ENCODE peak calls at places on chromosomes 6 and 20, in ten cellular contexts. One of them, this sample, is unnamed.

GRCh38 chr20:39775110-39775509 is 813.0 kb downstream of the DHX35 start:
- DNase-seq in MCF 10A: peak; percentile 91
- DNase-seq in D721Med: no peak
- DNase-seq in B cell: no peak
- DNase-seq in GM06990: no peak
- DNase-seq in uterus: peak; percentile 41
- DNase-seq in gastrocnemius medialis: peak; percentile 48
- DNase-seq in transverse colon: no peak
- DNase-seq in brain microvascular endothelial cell: peak; percentile 40
- DNase-seq in AG04449: peak; percentile 5
- DNase-seq in this sample: no peak

GRCh38 chr6:13614126-13614925 is 809 bp upstream of the NOL7 start:
- DNase-seq in MCF 10A: peak; percentile 54
- DNase-seq in D721Med: no peak
- DNase-seq in B cell: no peak
- DNase-seq in GM06990: no peak
- DNase-seq in uterus: no peak
- DNase-seq in gastrocnemius medialis: peak; percentile 14
- DNase-seq in transverse colon: peak; percentile 59
- DNase-seq in brain microvascular endothelial cell: peak; percentile 27
- DNase-seq in AG04449: no peak
- DNase-seq in this sample: peak; percentile 77

GRCh38 chr20:25275813-25276532 is 28.1 kb downstream of the PYGB start:
- DNase-seq in MCF 10A: no peak
- DNase-seq in D721Med: no peak
- DNase-seq in B cell: no peak
- DNase-seq in GM06990: no peak
- DNase-seq in uterus: peak; percentile 5
- DNase-seq in gastrocnemius medialis: no peak
- DNase-seq in transverse colon: no peak
- DNase-seq in brain microvascular endothelial cell: no peak
- DNase-seq in AG04449: no peak
- DNase-seq in this sample: no peak

GRCh38 chr6:57135885-57136284 is 36.2 kb upstream of the BAG2 start:
- DNase-seq in MCF 10A: no peak
- DNase-seq in D721Med: no peak
- DNase-seq in B cell: no peak
- DNase-seq in GM06990: no peak
- DNase-seq in uterus: no peak
- DNase-seq in gastrocnemius medialis: no peak
- DNase-seq in transverse colon: no peak
- DNase-seq in brain microvascular endothelial cell: no peak
- DNase-seq in AG04449: no peak
- DNase-seq in this sample: no peak

GRCh38 chr20:63704749-63705117 is 3.0 kb downstream of the ARFRP1 start:
- DNase-seq in MCF 10A: no peak
- DNase-seq in D721Med: no peak
- DNase-seq in B cell: peak; percentile 20
- DNase-seq in GM06990: no peak
- DNase-seq in uterus: no peak
- DNase-seq in gastrocnemius medialis: no peak
- DNase-seq in transverse colon: no peak
- DNase-seq in brain microvascular endothelial cell: no peak
- DNase-seq in AG04449: no peak
- DNase-seq in this sample: no peak

GRCh38 chr6:165605901-165606739 is 56.9 kb downstream of the PDE10A start:
- DNase-seq in MCF 10A: no peak
- DNase-seq in D721Med: no peak
- DNase-seq in B cell: no peak
- DNase-seq in GM06990: no peak
- DNase-seq in uterus: no peak
- DNase-seq in gastrocnemius medialis: no peak
- DNase-seq in transverse colon: no peak
- DNase-seq in brain microvascular endothelial cell: no peak
- DNase-seq in AG04449: no peak
- DNase-seq in this sample: no peak

GRCh38 chr6:16316741-16317251 is 78.4 kb downstream of the GMPR start:
- DNase-seq in MCF 10A: peak; percentile 49
- DNase-seq in D721Med: no peak
- DNase-seq in B cell: peak; percentile 51
- DNase-seq in GM06990: no peak
- DNase-seq in uterus: no peak
- DNase-seq in gastrocnemius medialis: no peak
- DNase-seq in transverse colon: no peak
- DNase-seq in brain microvascular endothelial cell: peak; percentile 44
- DNase-seq in AG04449: no peak
- DNase-seq in this sample: peak; percentile 63

GRCh38 chr6:44051516-44051915 is 75.7 kb downstream of the MRPL14 start:
- DNase-seq in MCF 10A: peak; percentile 87
- DNase-seq in D721Med: no peak
- DNase-seq in B cell: no peak
- DNase-seq in GM06990: no peak
- DNase-seq in uterus: peak; percentile 61
- DNase-seq in gastrocnemius medialis: no peak
- DNase-seq in transverse colon: no peak
- DNase-seq in brain microvascular endothelial cell: peak; percentile 80
- DNase-seq in AG04449: no peak
- DNase-seq in this sample: no peak

GRCh38 chr6:137167702-137168377 is 5.6 kb downstream of the IL22RA2 start:
- DNase-seq in MCF 10A: no peak
- DNase-seq in D721Med: no peak
- DNase-seq in B cell: no peak
- DNase-seq in GM06990: peak; percentile 40
- DNase-seq in uterus: no peak
- DNase-seq in gastrocnemius medialis: no peak
- DNase-seq in transverse colon: no peak
- DNase-seq in brain microvascular endothelial cell: no peak
- DNase-seq in AG04449: no peak
- DNase-seq in this sample: no peak

GRCh38 chr6:137162692-137163303 is 10.6 kb downstream of the IL22RA2 start:
- DNase-seq in MCF 10A: no peak
- DNase-seq in D721Med: no peak
- DNase-seq in B cell: no peak
- DNase-seq in GM06990: no peak
- DNase-seq in uterus: no peak
- DNase-seq in gastrocnemius medialis: no peak
- DNase-seq in transverse colon: no peak
- DNase-seq in brain microvascular endothelial cell: no peak
- DNase-seq in AG04449: no peak
- DNase-seq in this sample: no peak

GRCh38 chr6:137163732-137164318 is 9.6 kb downstream of the IL22RA2 start:
- DNase-seq in MCF 10A: no peak
- DNase-seq in D721Med: no peak
- DNase-seq in B cell: no peak
- DNase-seq in GM06990: no peak
- DNase-seq in uterus: no peak
- DNase-seq in gastrocnemius medialis: no peak
- DNase-seq in transverse colon: no peak
- DNase-seq in brain microvascular endothelial cell: no peak
- DNase-seq in AG04449: no peak
- DNase-seq in this sample: no peak

GRCh38 chr6:137166247-137167098 is 7.0 kb downstream of the IL22RA2 start:
- DNase-seq in MCF 10A: no peak
- DNase-seq in D721Med: no peak
- DNase-seq in B cell: no peak
- DNase-seq in GM06990: no peak
- DNase-seq in uterus: no peak
- DNase-seq in gastrocnemius medialis: no peak
- DNase-seq in transverse colon: no peak
- DNase-seq in brain microvascular endothelial cell: no peak
- DNase-seq in AG04449: no peak
- DNase-seq in this sample: peak; percentile 25

DNA sequence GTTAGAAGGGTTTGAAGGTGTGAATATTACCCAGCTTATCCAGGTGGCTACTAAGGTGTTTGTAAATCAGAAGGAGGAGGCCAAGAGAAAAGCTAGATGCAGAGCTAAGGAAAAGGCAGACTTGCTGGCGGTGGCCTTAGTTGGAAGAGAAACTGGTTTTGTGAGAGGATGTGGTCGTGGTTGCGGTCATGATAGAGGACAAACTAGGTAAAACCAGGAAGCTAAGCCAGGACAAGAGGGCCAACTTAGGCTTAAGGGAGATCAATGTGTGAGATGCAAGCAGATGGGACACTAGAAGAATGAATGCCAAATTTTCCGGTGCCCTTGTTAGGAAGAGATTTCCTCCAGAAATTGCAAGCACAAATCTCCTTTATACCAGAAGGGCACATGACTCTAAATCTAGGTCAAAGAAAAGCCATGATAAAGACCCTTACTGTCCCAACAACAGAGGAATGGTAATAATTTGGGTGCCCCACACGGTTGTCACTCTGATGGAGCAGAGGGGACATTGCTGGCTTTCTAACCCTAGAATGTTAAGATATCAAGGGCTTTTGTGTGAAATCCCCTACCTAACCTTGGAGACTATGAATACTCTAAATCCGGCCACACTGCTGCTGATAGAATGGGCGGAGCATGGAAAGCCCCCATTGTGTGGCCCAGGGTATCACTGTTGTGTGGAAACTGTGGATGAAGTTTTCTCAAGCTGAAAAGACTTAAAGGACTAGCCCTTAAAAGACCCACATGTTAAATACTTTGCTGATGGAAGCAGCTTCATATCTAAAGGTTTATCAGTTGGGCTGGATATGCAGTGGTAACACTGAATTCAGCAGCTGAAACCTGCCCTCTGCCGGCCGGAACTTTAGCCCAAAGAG is 7.8 kb downstream of the IL22RA2 start:
- DNase-seq in MCF 10A: peak; percentile 72
- DNase-seq in D721Med: no peak
- DNase-seq in B cell: no peak
- DNase-seq in GM06990: peak; percentile 66
- DNase-seq in uterus: no peak
- DNase-seq in gastrocnemius medialis: no peak
- DNase-seq in transverse colon: peak; percentile 59
- DNase-seq in brain microvascular endothelial cell: no peak
- DNase-seq in AG04449: no peak
- DNase-seq in this sample: peak; percentile 85
- TF ChIP-seq CTCF in MCF 10A: peak; percentile 58
- TF ChIP-seq CTCF in D721Med: no peak
- TF ChIP-seq CTCF in B cell: no peak
- TF ChIP-seq CTCF in GM06990: peak; percentile 72
- TF ChIP-seq CTCF in uterus: no peak
- TF ChIP-seq CTCF in gastrocnemius medialis: no peak
- TF ChIP-seq CTCF in transverse colon: no peak
- TF ChIP-seq CTCF in brain microvascular endothelial cell: no peak
- TF ChIP-seq CTCF in AG04449: no peak
- TF ChIP-seq CTCF in this sample: peak; percentile 25

DNA sequence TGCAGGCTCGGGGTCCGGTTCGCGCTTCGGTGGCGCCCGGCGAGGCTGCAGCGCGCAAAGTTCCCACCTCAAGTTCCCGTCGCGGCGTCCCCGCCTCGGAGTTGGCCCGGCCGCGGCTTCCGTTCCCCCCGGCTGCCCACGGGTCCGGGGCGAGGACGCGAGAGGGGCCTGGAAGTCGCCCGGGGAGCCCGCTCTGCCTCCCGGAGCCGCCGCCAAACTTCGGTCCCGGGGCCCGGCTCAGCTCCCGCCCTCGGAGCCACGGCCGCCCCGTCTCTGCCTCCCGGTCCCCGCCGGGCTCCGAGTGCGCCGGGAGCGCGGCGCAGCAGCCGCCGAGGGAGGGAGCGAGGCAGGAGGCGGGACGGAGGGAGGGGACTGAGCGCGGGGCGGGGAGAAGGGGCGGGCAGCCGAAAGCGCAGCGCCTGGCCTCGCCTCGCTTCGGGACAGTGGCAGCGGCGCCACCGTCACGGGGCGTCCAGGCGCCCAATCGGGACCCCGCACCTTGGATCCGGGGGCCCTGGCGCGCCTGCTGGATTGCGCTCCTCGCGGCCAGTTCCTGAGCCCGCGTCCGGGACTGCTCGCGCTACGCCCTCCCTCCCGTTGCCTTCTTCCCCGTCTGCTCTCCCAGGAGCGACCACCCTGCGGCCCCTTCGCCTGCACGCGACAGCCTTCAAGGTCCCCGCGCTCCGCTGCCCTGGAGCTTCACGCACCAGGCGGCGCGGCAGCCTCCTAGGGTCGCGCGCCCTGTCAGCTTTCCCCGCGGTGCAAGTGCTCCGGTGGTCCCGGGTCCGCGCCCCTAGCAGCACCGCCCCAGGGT is at the start of gene KCNG1:
- DNase-seq in MCF 10A: peak; percentile 77
- DNase-seq in D721Med: no peak
- DNase-seq in B cell: peak; percentile 90
- DNase-seq in GM06990: peak; percentile 24
- DNase-seq in uterus: peak; percentile 62
- DNase-seq in gastrocnemius medialis: no peak
- DNase-seq in transverse colon: peak; percentile 81
- DNase-seq in brain microvascular endothelial cell: peak; percentile 63
- DNase-seq in AG04449: no peak
- DNase-seq in this sample: peak; percentile 72
- TF ChIP-seq CTCF in MCF 10A: no peak
- TF ChIP-seq CTCF in D721Med: no peak
- TF ChIP-seq CTCF in B cell: no peak
- TF ChIP-seq CTCF in GM06990: no peak
- TF ChIP-seq CTCF in uterus: no peak
- TF ChIP-seq CTCF in gastrocnemius medialis: no peak
- TF ChIP-seq CTCF in transverse colon: no peak
- TF ChIP-seq CTCF in brain microvascular endothelial cell: peak; percentile 4
- TF ChIP-seq CTCF in AG04449: no peak
- TF ChIP-seq CTCF in this sample: no peak

GRCh38 chr6:148698671-148699180 is 48.1 kb upstream of the UST start:
- DNase-seq in MCF 10A: no peak
- DNase-seq in D721Med: no peak
- DNase-seq in B cell: no peak
- DNase-seq in GM06990: no peak
- DNase-seq in uterus: no peak
- DNase-seq in gastrocnemius medialis: no peak
- DNase-seq in transverse colon: no peak
- DNase-seq in brain microvascular endothelial cell: no peak
- DNase-seq in AG04449: no peak
- DNase-seq in this sample: no peak

GRCh38 chr6:148697895-148698440 is 48.9 kb upstream of the UST start:
- DNase-seq in MCF 10A: no peak
- DNase-seq in D721Med: no peak
- DNase-seq in B cell: no peak
- DNase-seq in GM06990: no peak
- DNase-seq in uterus: no peak
- DNase-seq in gastrocnemius medialis: no peak
- DNase-seq in transverse colon: no peak
- DNase-seq in brain microvascular endothelial cell: no peak
- DNase-seq in AG04449: no peak
- DNase-seq in this sample: no peak

GRCh38 chr6:148701393-148701774 is 45.4 kb upstream of the UST start:
- DNase-seq in MCF 10A: no peak
- DNase-seq in D721Med: no peak
- DNase-seq in B cell: no peak
- DNase-seq in GM06990: no peak
- DNase-seq in uterus: no peak
- DNase-seq in gastrocnemius medialis: no peak
- DNase-seq in transverse colon: no peak
- DNase-seq in brain microvascular endothelial cell: no peak
- DNase-seq in AG04449: no peak
- DNase-seq in this sample: no peak

GRCh38 chr6:148700713-148701392 is 46.0 kb upstream of the UST start:
- DNase-seq in MCF 10A: peak; percentile 43
- DNase-seq in D721Med: no peak
- DNase-seq in B cell: peak; percentile 70
- DNase-seq in GM06990: no peak
- DNase-seq in uterus: no peak
- DNase-seq in gastrocnemius medialis: no peak
- DNase-seq in transverse colon: peak; percentile 11
- DNase-seq in brain microvascular endothelial cell: peak; percentile 31
- DNase-seq in AG04449: no peak
- DNase-seq in this sample: peak; percentile 32

DNA sequence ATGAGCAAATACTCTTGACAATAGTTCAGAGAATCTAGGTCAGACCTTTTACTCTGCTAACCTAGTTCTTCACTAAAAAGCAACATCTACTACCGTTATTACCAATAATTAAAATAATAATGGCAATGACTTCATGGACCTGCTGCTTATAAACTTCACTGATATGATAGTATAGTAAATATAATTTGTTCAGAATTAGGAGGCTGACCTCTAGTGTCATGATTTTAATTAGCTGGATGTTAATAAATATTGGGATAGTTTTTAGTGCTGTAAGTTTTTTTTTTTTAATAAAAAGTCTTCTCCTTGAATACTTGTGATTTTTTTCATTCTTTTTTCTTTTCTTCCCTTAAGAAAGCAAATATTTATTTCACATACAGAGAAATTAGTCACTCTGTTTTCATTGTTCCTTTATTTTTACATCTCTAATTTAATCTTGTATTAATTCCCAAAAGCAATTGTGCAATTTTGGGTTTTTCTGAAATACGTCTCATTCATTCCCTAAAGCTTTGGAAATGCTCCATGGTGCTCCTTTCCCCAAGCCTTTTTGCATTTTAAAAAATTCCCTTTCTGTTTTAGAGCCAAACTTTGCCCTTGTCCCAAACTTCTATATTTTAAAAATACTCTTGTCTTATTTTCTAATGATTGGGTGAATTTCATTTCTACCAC is 46.6 kb upstream of the UST start:
- DNase-seq in MCF 10A: peak; percentile 39
- DNase-seq in D721Med: no peak
- DNase-seq in B cell: peak; percentile 35
- DNase-seq in GM06990: no peak
- DNase-seq in uterus: no peak
- DNase-seq in gastrocnemius medialis: no peak
- DNase-seq in transverse colon: no peak
- DNase-seq in brain microvascular endothelial cell: no peak
- DNase-seq in AG04449: no peak
- DNase-seq in this sample: no peak
- TF ChIP-seq CTCF in MCF 10A: no peak
- TF ChIP-seq CTCF in D721Med: no peak
- TF ChIP-seq CTCF in B cell: no peak
- TF ChIP-seq CTCF in GM06990: no peak
- TF ChIP-seq CTCF in uterus: no peak
- TF ChIP-seq CTCF in gastrocnemius medialis: no peak
- TF ChIP-seq CTCF in transverse colon: no peak
- TF ChIP-seq CTCF in brain microvascular endothelial cell: no peak
- TF ChIP-seq CTCF in AG04449: no peak
- TF ChIP-seq CTCF in this sample: no peak

GRCh38 chr20:62306440-62307187 is 3.8 kb downstream of the ADRM1 start:
- DNase-seq in MCF 10A: no peak
- DNase-seq in D721Med: no peak
- DNase-seq in B cell: no peak
- DNase-seq in GM06990: no peak
- DNase-seq in uterus: no peak
- DNase-seq in gastrocnemius medialis: no peak
- DNase-seq in transverse colon: no peak
- DNase-seq in brain microvascular endothelial cell: no peak
- DNase-seq in AG04449: no peak
- DNase-seq in this sample: no peak

GRCh38 chr20:62305765-62306431 is 3.1 kb downstream of the ADRM1 start:
- DNase-seq in MCF 10A: no peak
- DNase-seq in D721Med: no peak
- DNase-seq in B cell: no peak
- DNase-seq in GM06990: no peak
- DNase-seq in uterus: no peak
- DNase-seq in gastrocnemius medialis: no peak
- DNase-seq in transverse colon: no peak
- DNase-seq in brain microvascular endothelial cell: no peak
- DNase-seq in AG04449: no peak
- DNase-seq in this sample: no peak

GRCh38 chr20:62304331-62305148 is 1.7 kb downstream of the ADRM1 start:
- DNase-seq in MCF 10A: peak; percentile 40
- DNase-seq in D721Med: no peak
- DNase-seq in B cell: no peak
- DNase-seq in GM06990: no peak
- DNase-seq in uterus: no peak
- DNase-seq in gastrocnemius medialis: no peak
- DNase-seq in transverse colon: no peak
- DNase-seq in brain microvascular endothelial cell: no peak
- DNase-seq in AG04449: no peak
- DNase-seq in this sample: no peak

GRCh38 chr20:62303327-62304226 is 780 bp downstream of the ADRM1 start:
- DNase-seq in MCF 10A: peak; percentile 48
- DNase-seq in D721Med: no peak
- DNase-seq in B cell: no peak
- DNase-seq in GM06990: peak; percentile 41
- DNase-seq in uterus: peak; percentile 17
- DNase-seq in gastrocnemius medialis: no peak
- DNase-seq in transverse colon: peak; percentile 23
- DNase-seq in brain microvascular endothelial cell: no peak
- DNase-seq in AG04449: no peak
- DNase-seq in this sample: peak; percentile 60

DNA sequence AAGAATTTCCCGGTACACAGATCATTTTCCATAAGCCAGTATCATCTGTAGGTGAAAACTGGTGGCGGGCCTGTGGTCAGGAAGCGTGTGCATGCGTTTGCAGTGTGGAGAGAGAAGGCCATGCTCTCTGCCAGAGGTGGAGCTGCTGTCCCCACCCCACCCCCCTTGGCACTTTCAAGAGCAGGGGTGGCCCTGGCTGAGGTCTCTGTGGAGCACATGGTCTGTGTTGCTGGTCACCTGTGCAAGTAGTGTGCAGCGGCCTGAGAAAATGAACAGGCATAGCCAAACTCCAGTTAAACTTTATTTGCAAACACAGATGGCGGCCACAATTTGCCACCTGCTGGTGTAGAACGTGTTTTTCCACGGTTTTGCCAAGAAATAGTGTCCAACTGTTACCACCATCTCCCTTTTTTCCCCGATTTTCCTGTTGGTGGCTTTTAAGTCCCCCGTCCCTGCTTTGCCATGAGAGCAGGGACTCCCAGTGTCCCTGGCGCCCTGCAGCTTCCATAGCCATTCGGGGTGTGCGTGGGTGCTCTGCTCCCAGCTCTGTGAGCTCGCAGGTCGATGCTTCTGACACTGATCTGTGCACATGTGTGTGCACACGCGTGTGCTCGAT is 2.5 kb downstream of the ADRM1 start:
- DNase-seq in MCF 10A: no peak
- DNase-seq in D721Med: no peak
- DNase-seq in B cell: no peak
- DNase-seq in GM06990: no peak
- DNase-seq in uterus: no peak
- DNase-seq in gastrocnemius medialis: no peak
- DNase-seq in transverse colon: no peak
- DNase-seq in brain microvascular endothelial cell: no peak
- DNase-seq in AG04449: no peak
- DNase-seq in this sample: no peak
- TF ChIP-seq CTCF in MCF 10A: no peak
- TF ChIP-seq CTCF in D721Med: no peak
- TF ChIP-seq CTCF in B cell: no peak
- TF ChIP-seq CTCF in GM06990: no peak
- TF ChIP-seq CTCF in uterus: no peak
- TF ChIP-seq CTCF in gastrocnemius medialis: no peak
- TF ChIP-seq CTCF in transverse colon: no peak
- TF ChIP-seq CTCF in brain microvascular endothelial cell: no peak
- TF ChIP-seq CTCF in AG04449: no peak
- TF ChIP-seq CTCF in this sample: no peak

This sample was measured in NB4.